ENCODE peak calls at places on chromosomes 3 and 15, in eight cellular contexts. G is nephron progenitor cell, S is right lobe of liver, O is fibroblast of villous mesenchyme, X is fibroblast of pulmonary artery, F is retinal pigment epithelial cell, H is tibial nerve, Y is cardiac fibroblast. R is an unnamed sample.

GRCh38 chr3:46407976-46408375 is 917 bp downstream of the CCRL2 start:
- DNase-seq in G (no peak), S (no peak), O (no peak), X (no peak), F (no peak), H (no peak), Y (no peak), R (no peak)

GRCh38 chr3:39103791-39104552 is 3.5 kb downstream of the GORASP1 start:
- DNase-seq in G (no peak), S (no peak), O (no peak), X (no peak), F (no peak), H (no peak), Y (no peak), R (no peak)

GRCh38 chr15:31263751-31264533 is 62.7 kb upstream of the KLF13 start:
- DNase-seq in G (no peak), S (peak; percentile 83), O (no peak), X (no peak), F (no peak), H (no peak), Y (no peak), R (peak; percentile 63)

GRCh38 chr3:115862824-115863223 is 239.5 kb downstream of the GAP43 start:
- DNase-seq in G (peak; percentile 6), S (no peak), O (no peak), X (no peak), F (no peak), H (no peak), Y (no peak), R (no peak)

GRCh38 chr3:120348065-120348980 is 831 bp downstream of the LRRC58 start:
- DNase-seq in G (no peak), S (no peak), O (peak; percentile 22), X (no peak), F (no peak), H (no peak), Y (peak; percentile 13), R (no peak)

GRCh38 chr3:190709351-190709773 is 153.1 kb downstream of the GMNC start:
- DNase-seq in G (no peak), S (no peak), O (no peak), X (peak; percentile 48), F (no peak), H (no peak), Y (no peak), R (no peak)

GRCh38 chr3:44883999-44884431 is 9.6 kb downstream of the TGM4 start:
- DNase-seq in G (no peak), S (no peak), O (peak; percentile 89), X (peak; percentile 95), F (peak; percentile 79), H (no peak), Y (peak; percentile 95), R (no peak)

GRCh38 chr15:81909229-81910087 is 136.4 kb downstream of the MEX3B start:
- DNase-seq in G (no peak), S (no peak), O (no peak), X (no peak), F (no peak), H (no peak), Y (no peak), R (peak; percentile 43)

GRCh38 chr15:68201879-68202261 is 3.3 kb downstream of the CALML4 start:
- DNase-seq in G (no peak), S (no peak), O (no peak), X (no peak), F (no peak), H (no peak), Y (no peak), R (no peak)

GRCh38 chr3:110575702-110576101 is 495.9 kb upstream of the NECTIN3 start:
- DNase-seq in G (no peak), S (no peak), O (no peak), X (no peak), F (no peak), H (no peak), Y (no peak), R (no peak)

GRCh38 chr3:81581966-81582599 is 179.4 kb downstream of the GBE1 start:
- DNase-seq in G (peak; percentile 44), S (no peak), O (peak; percentile 53), X (peak; percentile 63), F (no peak), H (no peak), Y (peak; percentile 62), R (peak; percentile 55)

GRCh38 chr15:90037961-90038633 is 37.0 kb downstream of the ZNF710 start:
- DNase-seq in G (no peak), S (peak; percentile 20), O (peak; percentile 56), X (peak; percentile 55), F (no peak), H (no peak), Y (peak; percentile 49), R (no peak)

GRCh38 chr3:177523991-177524438 is 326.7 kb upstream of the TBL1XR1 start:
- DNase-seq in G (no peak), S (no peak), O (peak; percentile 49), X (peak; percentile 31), F (no peak), H (no peak), Y (peak; percentile 38), R (no peak)

GRCh38 chr3:84904819-84905555 is 53.8 kb upstream of the CADM2 start:
- DNase-seq in G (no peak), S (no peak), O (no peak), X (no peak), F (no peak), H (no peak), Y (no peak), R (peak; percentile 21)

GRCh38 chr3:138186216-138186615 is 885 bp upstream of the ARMC8 start:
- DNase-seq in G (no peak), S (no peak), O (no peak), X (no peak), F (no peak), H (no peak), Y (no peak), R (no peak)

GRCh38 chr3:14119651-14120050 is 5.0 kb downstream of the CHCHD4 start:
- DNase-seq in G (no peak), S (no peak), O (no peak), X (no peak), F (no peak), H (no peak), Y (no peak), R (no peak)

GRCh38 chr3:188261011-188261410 is 107.1 kb downstream of the LPP start:
- DNase-seq in G (no peak), S (no peak), O (no peak), X (no peak), F (no peak), H (no peak), Y (no peak), R (no peak)

GRCh38 chr3:149151843-149152242 is 22.4 kb downstream of the HPS3 start:
- DNase-seq in G (peak; percentile 14), S (no peak), O (peak; percentile 94), X (peak; percentile 59), F (no peak), H (no peak), Y (peak; percentile 54), R (peak; percentile 30)

GRCh38 chr15:70892002-70892911 is at the start of the genes LRRC49 and THAP10:
- DNase-seq in G (peak; percentile 80), S (peak; percentile 84), O (peak; percentile 97), X (peak; percentile 96), F (peak; percentile 69), H (peak; percentile 71), Y (peak; percentile 93), R (peak; percentile 91)

GRCh38 chr15:57196865-57197264 is 179.4 kb upstream of the CGNL1 start:
- DNase-seq in G (no peak), S (no peak), O (peak; percentile 27), X (no peak), F (no peak), H (no peak), Y (no peak), R (no peak)

GRCh38 chr3:147421184-147421912 is 12.2 kb downstream of the ZIC1 start:
- DNase-seq in G (peak; percentile 55), S (no peak), O (no peak), X (no peak), F (no peak), H (no peak), Y (no peak), R (no peak)

GRCh38 chr3:73768594-73769308 is 144.0 kb upstream of the PDZRN3 start:
- DNase-seq in G (no peak), S (no peak), O (no peak), X (no peak), F (no peak), H (no peak), Y (no peak), R (no peak)
- TF ChIP-seq CTCF in G (no peak), S (no peak), O (no peak), X (no peak), F (no peak), H (no peak), Y (no peak), R (peak; percentile 22)

DNA sequence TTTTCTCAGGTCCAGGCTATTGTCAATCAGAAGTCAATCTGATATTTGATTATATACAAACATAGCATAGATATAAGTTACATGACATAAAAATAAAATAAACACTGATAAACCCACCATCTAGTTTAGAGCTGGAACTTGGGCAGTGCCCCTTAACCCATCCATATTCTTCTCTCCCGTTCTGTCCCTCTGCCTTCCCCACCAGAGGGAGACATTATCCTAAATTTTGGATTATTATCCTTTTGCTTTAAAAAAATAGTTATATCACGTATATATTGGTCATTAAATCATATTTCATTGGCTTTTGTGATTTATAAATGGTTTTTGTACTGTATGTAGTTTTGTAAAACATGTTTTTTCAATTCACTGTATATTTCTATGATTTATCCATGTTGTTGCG is 107.9 kb downstream of the GMPS start:
- DNase-seq in G (no peak), S (no peak), O (no peak), X (no peak), F (no peak), H (no peak), Y (no peak), R (no peak)
- TF ChIP-seq CTCF in G (peak; percentile 17), S (no peak), O (peak; percentile 40), X (peak; percentile 44), F (peak; percentile 36), H (no peak), Y (peak; percentile 36), R (peak; percentile 56)

DNA sequence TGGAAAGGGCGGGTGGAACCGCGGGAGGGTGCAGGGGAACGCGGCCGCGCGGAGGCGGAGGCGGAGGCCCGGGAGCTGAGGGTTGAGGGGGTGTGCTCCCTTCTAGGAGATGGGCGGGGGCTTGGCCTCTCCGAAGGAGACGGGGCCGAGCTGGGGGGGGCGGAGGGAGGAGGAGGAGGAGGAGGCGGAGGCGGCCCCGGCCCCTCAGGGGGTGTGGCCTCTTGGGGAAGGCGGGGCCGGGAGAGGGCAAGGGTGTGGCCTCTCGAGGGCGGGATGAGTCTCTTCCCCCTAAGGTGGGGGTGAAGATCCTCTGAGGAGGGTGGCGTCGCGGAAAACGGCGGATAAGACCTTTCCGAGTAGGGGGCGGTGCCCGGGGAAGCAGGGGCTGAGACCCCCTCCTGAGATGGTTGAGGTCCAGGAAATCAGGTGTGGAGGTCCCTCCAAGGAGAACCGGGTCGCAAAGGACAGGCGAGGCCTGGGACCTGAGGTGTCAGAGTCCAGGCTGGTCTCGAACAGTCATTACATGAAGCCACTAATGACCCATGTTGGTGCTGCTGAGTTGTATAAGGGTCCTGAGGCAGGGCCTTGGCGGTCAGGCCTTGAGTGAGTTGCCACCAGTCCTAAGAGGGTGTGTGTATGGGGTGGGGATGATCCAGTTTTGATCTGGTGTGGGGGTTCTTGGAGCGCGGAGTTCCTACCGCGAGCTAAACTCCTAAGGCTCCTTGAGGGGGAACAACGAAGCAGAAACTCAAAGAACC is 759 bp downstream of the WDR6 start:
- DNase-seq in G (peak; percentile 88), S (peak; percentile 93), O (peak; percentile 91), X (peak; percentile 84), F (no peak), H (peak; percentile 77), Y (peak; percentile 92), R (peak; percentile 83)
- TF ChIP-seq CTCF in G (no peak), S (no peak), O (no peak), X (no peak), F (no peak), H (no peak), Y (no peak), R (no peak)

GRCh38 chr15:29926083-29926388 is 103.8 kb upstream of the TJP1 start:
- DNase-seq in G (no peak), S (no peak), O (no peak), X (no peak), F (no peak), H (no peak), Y (no peak), R (no peak)
- TF ChIP-seq CTCF in G (peak; percentile 24), S (no peak), O (no peak), X (no peak), F (no peak), H (no peak), Y (no peak), R (no peak)